ENCODE peak calls at places on chromosomes 3 and 15, in nine cellular contexts. W, J, X, S, Y, P, D, A and E are unnamed samples.

GRCh38 chr15:71495381-71495780 is 315.0 kb upstream of the NR2E3 start:
- DNase-seq in W (no peak), J (no peak), X (no peak), S (no peak), Y (no peak), P (no peak), D (no peak), A (no peak), E (no peak)

GRCh38 chr3:112751564-112751963 is 95.1 kb downstream of the CD200R1L start:
- DNase-seq in W (no peak), J (no peak), X (no peak), S (no peak), Y (no peak), P (no peak), D (no peak), A (peak), E (no peak)

GRCh38 chr3:152079980-152080379 is 188.7 kb upstream of the MBNL1 start:
- DNase-seq in W (no peak), J (no peak), X (no peak), S (no peak), Y (no peak), P (no peak), D (no peak), A (no peak), E (no peak)

GRCh38 chr15:32106401-32107381 is 76.4 kb downstream of the CHRNA7 start:
- DNase-seq in W (no peak), J (no peak), X (no peak), S (no peak), Y (no peak), P (no peak), D (no peak), A (no peak), E (no peak)

GRCh38 chr3:144840866-144841265 is 869.2 kb downstream of the DIPK2A start:
- DNase-seq in W (no peak), J (no peak), X (no peak), S (no peak), Y (no peak), P (no peak), D (no peak), A (no peak), E (no peak)

GRCh38 chr3:182722938-182723337 is 70.4 kb upstream of the ATP11B start:
- DNase-seq in W (no peak), J (no peak), X (no peak), S (no peak), Y (no peak), P (no peak), D (no peak), A (no peak), E (no peak)

GRCh38 chr15:68789921-68790575 is 30.6 kb downstream of the ANP32A start:
- DNase-seq in W (no peak), J (no peak), X (no peak), S (no peak), Y (no peak), P (no peak), D (peak), A (no peak), E (peak)

GRCh38 chr3:4720316-4721075 is 227.3 kb downstream of the ITPR1 start:
- DNase-seq in W (peak), J (peak), X (peak), S (peak), Y (no peak), P (no peak), D (peak), A (peak), E (no peak)

GRCh38 chr3:108099679-108100428 is 9.0 kb upstream of the CD47 start:
- DNase-seq in W (no peak), J (no peak), X (no peak), S (peak), Y (no peak), P (no peak), D (peak), A (no peak), E (no peak)

GRCh38 chr15:40274350-40275274 is 8.3 kb downstream of the ANKRD63 start:
- DNase-seq in W (peak), J (peak), X (peak), S (peak), Y (peak), P (peak), D (peak), A (peak), E (peak)

GRCh38 chr3:128932516-128933212 is 53.2 kb downstream of the ACAD9 start:
- DNase-seq in W (no peak), J (no peak), X (peak), S (no peak), Y (no peak), P (no peak), D (no peak), A (no peak), E (no peak)

GRCh38 chr3:39000008-39000450 is 51.7 kb downstream of the SCN11A start:
- DNase-seq in W (no peak), J (no peak), X (no peak), S (peak), Y (no peak), P (no peak), D (peak), A (peak), E (no peak)

GRCh38 chr3:142999881-143000280 is 1.5 kb upstream of the U2SURP start:
- DNase-seq in W (no peak), J (no peak), X (no peak), S (no peak), Y (no peak), P (no peak), D (no peak), A (no peak), E (no peak)

GRCh38 chr3:138786788-138787276 is 47.9 kb downstream of the PIK3CB start:
- DNase-seq in W (no peak), J (no peak), X (no peak), S (no peak), Y (no peak), P (no peak), D (peak), A (peak), E (no peak)

GRCh38 chr3:42012935-42013651 is 51.2 kb upstream of the ULK4 start:
- DNase-seq in W (peak), J (peak), X (no peak), S (peak), Y (peak), P (peak), D (peak), A (peak), E (peak)

GRCh38 chr3:180959691-180960090 is 29.8 kb downstream of the DNAJC19 start:
- DNase-seq in W (no peak), J (no peak), X (no peak), S (no peak), Y (no peak), P (no peak), D (no peak), A (no peak), E (no peak)

GRCh38 chr3:38000965-38001455 is 10.4 kb downstream of the VILL start:
- DNase-seq in W (peak), J (no peak), X (no peak), S (no peak), Y (no peak), P (peak), D (no peak), A (no peak), E (peak)

GRCh38 chr15:83764201-83764839 is 110.4 kb downstream of the ADAMTSL3 start:
- DNase-seq in W (no peak), J (no peak), X (no peak), S (no peak), Y (no peak), P (no peak), D (no peak), A (no peak), E (no peak)

GRCh38 chr15:78992416-78993256 is 47.8 kb upstream of the CTSH start:
- DNase-seq in W (no peak), J (peak), X (no peak), S (no peak), Y (no peak), P (no peak), D (no peak), A (no peak), E (no peak)

GRCh38 chr15:99424131-99424571 is 141.6 kb upstream of the MEF2A start:
- DNase-seq in W (no peak), J (peak), X (no peak), S (no peak), Y (no peak), P (peak), D (no peak), A (no peak), E (no peak)

GRCh38 chr15:99426431-99427105 is 139.2 kb upstream of the MEF2A start:
- DNase-seq in W (no peak), J (peak), X (no peak), S (no peak), Y (no peak), P (peak), D (no peak), A (no peak), E (no peak)

GRCh38 chr15:99423186-99424130 is 142.3 kb upstream of the MEF2A start:
- DNase-seq in W (no peak), J (peak), X (no peak), S (no peak), Y (no peak), P (peak), D (no peak), A (no peak), E (no peak)

GRCh38 chr15:99425666-99426301 is 140.0 kb upstream of the MEF2A start:
- DNase-seq in W (peak), J (peak), X (no peak), S (no peak), Y (no peak), P (peak), D (no peak), A (peak), E (no peak)

DNA sequence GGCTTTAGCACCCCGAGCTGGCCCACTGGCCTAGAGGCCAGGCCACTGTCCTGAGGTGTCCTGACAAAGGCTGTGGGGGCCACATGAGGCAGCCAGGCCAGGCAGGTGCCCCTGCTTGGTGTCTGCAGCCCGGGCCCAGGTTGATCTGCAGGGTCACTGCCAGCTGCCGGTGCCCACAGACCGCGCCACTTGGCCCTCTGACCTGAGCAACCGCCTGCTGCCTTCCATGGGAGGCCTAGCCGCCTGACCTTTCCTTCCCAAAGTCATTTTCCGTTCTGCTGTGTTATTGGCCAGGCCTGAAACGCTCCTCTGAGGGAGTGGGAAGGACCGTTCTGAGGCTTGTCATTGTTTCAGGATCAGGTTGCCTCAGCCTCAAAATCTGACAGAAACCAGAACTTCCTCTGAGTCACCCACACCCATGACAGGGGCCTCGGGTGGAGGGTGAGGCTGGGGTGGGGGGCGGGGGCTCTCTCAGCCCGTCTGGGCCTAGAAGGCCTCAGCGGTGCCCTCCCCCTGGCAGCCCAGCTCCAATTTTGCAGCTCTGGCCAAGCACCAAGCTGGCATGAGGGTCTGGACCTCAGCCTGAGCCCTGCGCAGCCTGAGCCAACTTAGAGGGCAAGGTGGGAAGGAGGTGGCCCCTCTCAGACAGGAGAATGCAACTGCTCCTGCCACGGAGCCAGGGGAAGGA is 140.7 kb upstream of the MEF2A start:
- DNase-seq in W (no peak), J (peak), X (peak), S (peak), Y (no peak), P (peak), D (peak), A (no peak), E (no peak)
- H3K27ac ChIP-seq in W (peak), J (peak), X (peak), S (peak), Y (no peak), P (peak), D (peak), A (no peak), E (no peak)

DNA sequence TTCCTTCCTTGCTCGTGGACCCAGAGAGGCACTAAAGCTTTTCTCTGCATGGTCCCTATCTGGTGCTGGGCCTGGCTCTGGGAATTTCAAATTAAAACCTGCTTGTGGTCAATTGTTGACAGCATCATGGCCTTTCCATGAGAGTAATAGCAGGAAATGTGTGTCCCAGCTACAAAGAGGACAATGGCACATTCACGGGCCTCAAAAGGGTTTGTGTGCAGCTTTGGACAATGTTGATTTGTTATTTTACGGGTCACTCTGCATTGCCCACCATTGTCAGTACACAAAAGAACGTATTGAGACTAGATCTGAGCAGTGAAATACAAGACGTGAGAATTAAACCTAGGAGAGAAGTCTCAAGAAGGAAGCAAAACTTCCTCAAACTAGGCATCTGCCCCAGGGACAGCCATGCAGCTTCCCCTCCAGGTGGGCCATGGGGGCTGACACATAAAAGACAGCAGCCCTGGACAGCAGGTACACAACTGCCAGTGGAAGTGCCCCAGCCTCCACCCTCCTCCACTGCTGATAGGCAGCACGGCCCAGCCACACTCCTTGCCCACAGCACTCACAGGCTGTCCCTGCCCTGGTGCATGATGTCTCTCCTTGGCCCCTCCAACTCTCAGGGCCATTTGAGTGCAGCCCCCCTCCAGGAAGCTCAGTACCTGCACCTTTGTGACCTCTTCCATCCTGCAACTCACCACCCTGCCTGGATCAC is 15.9 kb upstream of the LTF start:
- DNase-seq in W (no peak), J (no peak), X (no peak), S (no peak), Y (no peak), P (peak), D (no peak), A (no peak), E (no peak)
- H3K27ac ChIP-seq in W (no peak), J (no peak), X (no peak), S (no peak), Y (no peak), P (no peak), D (no peak), A (no peak), E (no peak)

GRCh38 chr3:115835946-115836345 is 212.6 kb downstream of the GAP43 start:
- DNase-seq in W (no peak), J (no peak), X (no peak), S (no peak), Y (no peak), P (no peak), D (peak), A (no peak), E (no peak)
- H3K27ac ChIP-seq in W (no peak), J (no peak), X (no peak), S (no peak), Y (no peak), P (no peak), D (no peak), A (no peak), E (no peak)

GRCh38 chr3:66473181-66473580 is 27.6 kb downstream of the LRIG1 start:
- DNase-seq in W (no peak), J (no peak), X (no peak), S (no peak), Y (no peak), P (no peak), D (peak), A (no peak), E (no peak)

GRCh38 chr3:66470956-66471686 is 29.7 kb downstream of the LRIG1 start:
- DNase-seq in W (no peak), J (no peak), X (no peak), S (no peak), Y (no peak), P (no peak), D (no peak), A (no peak), E (no peak)

GRCh38 chr3:66475386-66476020 is 25.3 kb downstream of the LRIG1 start:
- DNase-seq in W (no peak), J (no peak), X (no peak), S (no peak), Y (no peak), P (no peak), D (no peak), A (no peak), E (no peak)

GRCh38 chr3:66472313-66473134 is 28.3 kb downstream of the LRIG1 start:
- DNase-seq in W (no peak), J (no peak), X (no peak), S (no peak), Y (no peak), P (no peak), D (peak), A (peak), E (no peak)

GRCh38 chr3:66473637-66474036 is 27.2 kb downstream of the LRIG1 start:
- DNase-seq in W (no peak), J (no peak), X (no peak), S (no peak), Y (no peak), P (no peak), D (peak), A (no peak), E (no peak)
- H3K27ac ChIP-seq in W (no peak), J (peak), X (peak), S (no peak), Y (no peak), P (peak), D (peak), A (no peak), E (no peak)

GRCh38 chr3:99896482-99896881 is 78.8 kb downstream of the CMSS1 start:
- DNase-seq in W (no peak), J (no peak), X (no peak), S (no peak), Y (no peak), P (no peak), D (no peak), A (no peak), E (no peak)
- H3K27ac ChIP-seq in W (no peak), J (no peak), X (no peak), S (no peak), Y (no peak), P (no peak), D (peak), A (no peak), E (no peak)